ENCODE peak calls at places on chromosomes 2 and 18, in five cellular contexts. J, G, M, B and W are unnamed samples. For H3K4me1, the result is how much of the 10 kb centered on the place peaks cover.

GRCh38 chr2:138071720-138072719 is 107.7 kb downstream of the HNMT start:
- DNase-seq in G (no peak), M (peak), J (peak), B (no peak), W (peak)

GRCh38 chr2:216486708-216487107 is 11.9 kb upstream of the RPL37A start:
- DNase-seq in B (no peak), J (no peak), M (no peak), G (no peak), W (no peak)

GRCh38 chr2:111121028-111121872 is 536 bp downstream of the BCL2L11 start:
- DNase-seq in M (peak), J (no peak), G (peak), B (peak), W (peak)

GRCh38 chr2:149733936-149734685 is 146.5 kb upstream of the MMADHC start:
- DNase-seq in B (peak), G (no peak), J (peak), M (peak), W (no peak)

GRCh38 chr2:179595284-179595683 is 266.1 kb downstream of the ZNF385B start:
- DNase-seq in M (no peak), J (no peak), G (peak), B (peak), W (no peak)

GRCh38 chr2:64996914-64997313 is 7.7 kb downstream of the SLC1A4 start:
- DNase-seq in G (no peak), J (no peak), B (no peak), M (peak), W (no peak)

GRCh38 chr2:160407393-160408204 is 86.0 kb downstream of the RBMS1 start:
- DNase-seq in J (peak), B (peak), G (peak), M (peak), W (peak)

GRCh38 chr2:16293398-16293797 is 353.0 kb downstream of the MYCN start:
- DNase-seq in B (no peak), M (no peak), G (no peak), J (no peak), W (no peak)

GRCh38 chr18:50695431-50696176 is 124.2 kb downstream of the MRO start:
- DNase-seq in B (no peak), M (no peak), G (no peak), J (no peak), W (no peak)

GRCh38 chr2:216620806-216621205 is 12.4 kb upstream of the IGFBP2 start:
- DNase-seq in M (no peak), G (no peak), J (peak), B (no peak), W (no peak)

GRCh38 chr2:76281176-76281841 is 570.6 kb upstream of the GCFC2 start:
- DNase-seq in M (no peak), J (no peak), B (no peak), G (no peak), W (no peak)

GRCh38 chr2:17843457-17843856 is 27.2 kb downstream of the MSGN1 start:
- DNase-seq in J (no peak), G (no peak), M (no peak), B (no peak), W (no peak)

GRCh38 chr2:85925216-85925671 is 36.5 kb upstream of the ST3GAL5 start:
- DNase-seq in M (no peak), B (no peak), G (no peak), J (no peak), W (no peak)

GRCh38 chr2:174979996-174980395 is 25.2 kb downstream of the CHN1 start:
- DNase-seq in M (no peak), B (no peak), J (no peak), G (no peak), W (no peak)

GRCh38 chr2:219570924-219571310 is 422 bp downstream of the OBSL1 start:
- DNase-seq in G (no peak), B (peak), M (no peak), J (peak), W (no peak)

GRCh38 chr2:217666338-217666737 is 336.5 kb downstream of the TNS1 start:
- DNase-seq in J (peak), B (peak), G (no peak), M (peak), W (no peak)

DNA sequence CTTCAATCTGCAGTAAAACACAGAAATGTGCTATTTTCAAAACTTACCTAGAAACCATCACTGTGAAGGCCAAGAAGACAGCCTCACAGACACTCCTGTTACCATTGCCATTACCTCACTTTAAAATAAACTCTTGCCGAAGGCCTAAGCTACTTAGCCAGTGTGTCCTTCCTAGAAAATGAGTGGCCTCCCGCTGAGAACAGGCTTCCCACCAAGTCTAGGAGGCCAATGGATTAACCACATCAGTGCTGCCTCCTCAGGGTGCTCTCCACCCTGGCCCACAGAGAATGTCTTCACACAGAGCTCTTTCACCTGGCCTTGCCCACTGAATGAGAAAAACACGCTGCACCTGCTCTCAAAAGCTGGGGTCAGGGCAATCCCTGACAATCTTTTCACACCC is 47.5 kb downstream of the L3MBTL4 start:
- DNase-seq in G (no peak), J (no peak), B (no peak), M (no peak), W (no peak)
- H3K14ac ChIP-seq in G (no peak), J (no peak), B (no peak), M (no peak), W (no peak)

GRCh38 chr2:127143851-127144782 is 37.2 kb upstream of the BIN1 start:
- DNase-seq in G (no peak), J (peak), M (peak), B (no peak), W (no peak)

GRCh38 chr2:127142663-127143630 is 36.0 kb upstream of the BIN1 start:
- DNase-seq in G (no peak), J (no peak), B (no peak), M (no peak), W (no peak)

GRCh38 chr2:127146071-127146725 is 39.2 kb upstream of the BIN1 start:
- DNase-seq in B (no peak), M (no peak), J (no peak), G (no peak), W (no peak)

GRCh38 chr2:127146820-127147502 is 40.0 kb upstream of the BIN1 start:
- DNase-seq in M (peak), G (no peak), J (peak), B (peak), W (no peak)

DNA sequence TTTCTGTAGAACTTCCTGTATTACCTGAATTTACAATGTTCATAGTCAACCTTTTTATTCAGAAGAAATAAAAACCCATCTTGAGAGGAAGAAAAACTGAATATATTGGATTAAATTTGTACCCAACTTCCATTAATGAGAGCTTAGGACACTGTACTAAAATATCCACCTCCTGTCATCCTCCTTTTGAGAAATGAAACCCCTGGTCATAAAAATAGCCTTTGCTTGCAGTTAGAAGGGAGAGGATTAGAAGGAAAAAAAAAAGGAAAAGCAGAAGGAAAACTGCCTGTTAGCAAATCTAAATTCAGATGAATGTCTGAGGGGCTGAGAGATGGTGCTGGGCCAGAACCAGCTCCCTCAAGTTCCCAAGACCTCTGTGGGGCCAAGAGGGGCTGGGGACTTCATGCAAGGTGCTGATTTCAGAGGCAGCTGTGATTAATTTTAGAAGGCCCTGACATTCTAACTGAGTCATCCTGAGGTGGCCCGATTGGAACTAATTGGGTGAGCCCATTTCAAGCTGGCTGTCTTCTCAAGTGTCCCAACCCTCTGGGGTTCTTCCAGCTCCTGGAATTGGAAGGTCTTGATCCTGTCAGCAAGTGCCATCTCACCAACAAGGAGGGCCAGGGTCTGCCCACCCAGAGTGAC is 38.4 kb upstream of the BIN1 start:
- DNase-seq in B (no peak), M (peak), J (peak), G (no peak), W (no peak)
- H3K4me2 ChIP-seq in B (no peak), M (no peak), J (no peak), G (no peak), W (no peak)

GRCh38 chr2:43220982-43221659 is 5.3 kb downstream of the ZFP36L2 start:
- DNase-seq in J (peak), G (peak), B (no peak), M (peak), W (peak)

GRCh38 chr2:43222472-43223146 is 3.8 kb downstream of the ZFP36L2 start:
- DNase-seq in M (peak), J (peak), G (no peak), B (no peak), W (no peak)

GRCh38 chr2:43220229-43220981 is 6.0 kb downstream of the ZFP36L2 start:
- DNase-seq in M (peak), J (peak), B (peak), G (no peak), W (no peak)

GRCh38 chr2:43223412-43224040 is 2.9 kb downstream of the ZFP36L2 start:
- DNase-seq in M (peak), J (peak), B (no peak), G (no peak), W (no peak)

GRCh38 chr2:43221660-43222471 is 4.5 kb downstream of the ZFP36L2 start:
- DNase-seq in J (peak), G (peak), B (peak), M (peak), W (peak)
- H3K4me1 ChIP-seq in J (under half), G (under half), B (under half), M (under half), W (under half)

DNA sequence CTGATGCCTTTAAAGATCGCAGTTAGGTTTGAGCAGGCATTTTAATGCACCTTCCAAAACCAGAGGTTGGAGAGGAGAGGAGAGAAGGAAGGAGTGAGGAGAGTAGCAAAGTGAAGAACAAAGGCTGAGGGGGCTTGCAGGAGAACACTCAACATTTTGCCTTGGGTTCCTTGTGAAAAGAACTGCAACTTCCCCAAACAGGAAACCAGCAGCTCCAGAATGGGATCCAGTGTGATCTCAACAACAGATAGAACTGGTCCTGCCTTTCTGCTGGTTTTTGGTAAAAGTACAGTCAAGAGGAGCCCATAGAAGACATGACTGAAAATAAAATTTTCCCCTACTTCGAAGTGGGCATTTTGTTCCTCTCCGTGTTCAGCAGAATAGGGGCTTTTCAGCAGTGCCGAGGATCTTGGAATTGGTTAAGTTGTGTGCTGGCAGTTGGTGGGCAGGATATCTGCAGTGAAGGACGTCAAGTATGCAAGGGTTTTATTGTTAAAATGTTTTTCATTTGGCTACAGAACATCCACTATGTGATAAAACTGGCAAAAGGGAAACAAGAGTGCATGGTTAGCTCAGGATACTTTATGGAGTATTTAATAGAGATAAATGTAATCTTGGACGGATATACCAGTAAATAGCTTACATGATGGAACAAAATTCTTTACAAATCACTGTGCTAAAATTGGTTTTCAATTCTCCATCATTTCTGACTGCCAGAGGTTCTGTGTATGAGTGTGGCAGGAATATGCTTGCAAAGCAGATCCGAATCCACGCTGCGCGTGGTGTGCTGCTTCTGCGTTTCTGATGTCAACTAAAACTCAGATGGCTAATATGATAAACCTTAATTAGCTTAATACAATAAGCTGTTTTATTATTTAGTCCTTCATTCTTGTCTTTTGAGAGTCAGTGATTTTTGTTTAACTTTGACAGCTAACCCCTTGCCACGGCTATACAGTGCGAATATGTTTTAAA is 1.9 kb downstream of the ZNF532 start:
- DNase-seq in B (no peak), G (no peak), J (no peak), M (no peak), W (no peak)
- H3K14ac ChIP-seq in B (peak), G (no peak), J (peak), M (no peak), W (no peak)

GRCh38 chr2:54588244-54588899 is 132.2 kb downstream of the SPTBN1 start:
- DNase-seq in B (no peak), M (no peak), J (no peak), G (no peak), W (no peak)
- H3K4me2 ChIP-seq in B (no peak), M (no peak), J (no peak), G (no peak), W (no peak)

GRCh38 chr2:68391869-68392268 is 26.8 kb downstream of the PLEK start:
- DNase-seq in J (no peak), G (no peak), B (no peak), M (no peak), W (no peak)
- H3K4me1 ChIP-seq in J (under half), G (under half), B (under half), M (under half), W (under half)

DNA sequence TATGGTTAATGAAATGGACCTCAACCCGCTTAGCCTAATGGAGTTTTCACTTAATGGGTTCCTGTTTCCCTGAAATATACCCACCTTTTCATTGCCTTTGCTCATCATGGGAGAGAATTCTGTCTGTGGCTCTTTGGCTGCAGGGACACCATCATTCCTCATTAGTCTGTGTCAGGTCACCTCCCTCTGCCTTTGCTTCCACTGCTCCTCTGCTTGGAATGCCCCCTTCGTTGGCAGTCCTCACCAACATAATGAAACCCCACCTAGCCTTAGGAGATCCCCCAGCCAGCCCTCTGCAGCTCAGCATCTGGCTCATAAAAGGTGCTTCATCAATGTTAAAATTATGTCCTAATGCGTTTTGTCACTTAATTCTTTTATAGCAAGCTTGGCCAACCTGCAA is 44.1 kb upstream of the DYNC2LI1 start:
- DNase-seq in B (no peak), M (no peak), J (no peak), G (no peak), W (no peak)
- H3K14ac ChIP-seq in B (no peak), M (no peak), J (no peak), G (no peak), W (no peak)

DNA sequence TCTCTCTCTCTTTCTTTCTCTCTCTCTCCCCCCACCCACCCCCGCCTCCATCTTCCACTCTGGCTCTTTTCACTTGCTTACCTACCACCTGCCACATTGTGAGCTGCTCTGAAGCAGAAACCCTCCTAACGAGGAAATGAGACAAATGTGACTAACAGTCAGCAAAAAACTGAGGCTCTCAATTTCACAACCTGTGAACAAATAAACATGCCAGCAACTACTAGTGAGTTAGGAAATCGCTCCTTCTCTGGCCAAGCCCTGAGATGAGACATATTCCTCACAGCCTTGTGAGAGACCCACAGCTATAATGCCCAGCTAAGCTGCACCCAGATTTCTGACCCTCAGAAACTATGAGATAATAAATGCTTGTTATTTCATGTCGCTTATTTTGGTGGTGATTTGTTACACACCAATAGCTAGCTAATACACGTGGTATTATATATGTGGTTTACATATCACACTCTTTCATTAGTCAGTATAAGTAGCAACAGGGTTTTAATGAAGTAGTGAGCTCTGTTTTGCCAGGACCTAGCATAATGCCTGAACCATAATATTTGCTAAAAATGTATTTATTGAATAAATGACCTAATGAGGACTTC is 8.4 kb upstream of the ZNF521 start:
- DNase-seq in J (no peak), B (peak), M (peak), G (no peak), W (no peak)
- H3K4me2 ChIP-seq in J (no peak), B (no peak), M (no peak), G (no peak), W (no peak)

DNA sequence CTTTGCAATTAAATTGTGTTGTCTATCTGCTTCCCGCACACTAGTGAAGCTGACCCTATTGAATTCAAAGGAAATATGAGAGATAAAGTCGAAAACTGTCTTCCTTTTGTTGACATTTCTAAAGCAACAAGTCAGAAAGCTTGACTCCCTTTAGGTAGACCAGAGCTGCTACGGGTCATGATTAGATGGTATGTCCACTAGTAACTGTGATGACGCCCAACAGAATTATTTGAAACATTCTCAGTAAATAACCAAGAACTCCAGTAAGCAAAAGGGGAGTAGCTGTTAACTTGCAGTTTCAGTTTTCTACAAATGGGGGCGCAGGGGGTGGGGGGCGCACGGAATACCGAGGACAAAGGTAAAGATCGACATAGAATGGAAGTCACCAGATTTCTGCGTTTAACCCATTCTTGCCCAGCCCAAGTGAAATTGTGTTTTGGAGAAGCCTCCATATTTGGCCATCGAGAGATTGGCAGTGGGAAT is 56.4 kb downstream of the CRIM1 start:
- DNase-seq in B (peak), J (no peak), G (peak), M (peak), W (no peak)
- H3K4me1 ChIP-seq in B (under half), J (under half), G (under half), M (under half), W (under half)